ENCODE peak calls at places on chromosomes 3 and 15, in four cellular contexts. One of them, this sample, is unnamed.

GRCh38 chr15:37135225-37135624 is 34.9 kb upstream of the MEIS2 start:
- DNase-seq in adrenal gland: no peak
- DNase-seq in islet precursor cell: peak; percentile 57
- DNase-seq in GM23338: peak; percentile 71
- DNase-seq in this sample: no peak

GRCh38 chr3:110234831-110235230 is 836.8 kb upstream of the NECTIN3 start:
- DNase-seq in adrenal gland: no peak
- DNase-seq in islet precursor cell: no peak
- DNase-seq in GM23338: no peak
- DNase-seq in this sample: no peak

GRCh38 chr15:33831646-33832045 is 136.7 kb upstream of the CHRM5 start:
- DNase-seq in adrenal gland: no peak
- DNase-seq in islet precursor cell: no peak
- DNase-seq in GM23338: no peak
- DNase-seq in this sample: no peak

GRCh38 chr3:169914321-169914720 is 2.9 kb downstream of the SAMD7 start:
- DNase-seq in adrenal gland: peak; percentile 21
- DNase-seq in islet precursor cell: no peak
- DNase-seq in GM23338: no peak
- DNase-seq in this sample: no peak

GRCh38 chr15:51853987-51854386 is 24.5 kb downstream of the TMOD3 start:
- DNase-seq in adrenal gland: no peak
- DNase-seq in islet precursor cell: no peak
- DNase-seq in GM23338: no peak
- DNase-seq in this sample: no peak

GRCh38 chr3:24829011-24829581 is 334.4 kb upstream of the THRB start:
- DNase-seq in adrenal gland: peak; percentile 30
- DNase-seq in islet precursor cell: peak; percentile 81
- DNase-seq in GM23338: peak; percentile 72
- DNase-seq in this sample: peak; percentile 34

GRCh38 chr3:12946134-12946533 is 104.8 kb upstream of the RPL32 start:
- DNase-seq in adrenal gland: no peak
- DNase-seq in islet precursor cell: no peak
- DNase-seq in GM23338: no peak
- DNase-seq in this sample: no peak

GRCh38 chr3:160130950-160131349 is 94.3 kb upstream of the C3orf80 start:
- DNase-seq in adrenal gland: no peak
- DNase-seq in islet precursor cell: no peak
- DNase-seq in GM23338: no peak
- DNase-seq in this sample: no peak

GRCh38 chr3:194485876-194486539 is 794 bp downstream of the ATP13A3 start:
- DNase-seq in adrenal gland: peak; percentile 56
- DNase-seq in islet precursor cell: peak; percentile 67
- DNase-seq in GM23338: peak; percentile 34
- DNase-seq in this sample: peak; percentile 28

GRCh38 chr3:120526011-120526870 is 69.9 kb upstream of the NDUFB4 start:
- DNase-seq in adrenal gland: peak; percentile 39
- DNase-seq in islet precursor cell: no peak
- DNase-seq in GM23338: no peak
- DNase-seq in this sample: no peak

GRCh38 chr3:34276342-34276741 is 477.9 kb downstream of the PDCD6IP start:
- DNase-seq in adrenal gland: no peak
- DNase-seq in islet precursor cell: no peak
- DNase-seq in GM23338: no peak
- DNase-seq in this sample: no peak

GRCh38 chr3:5160926-5161858 is 26.3 kb upstream of the EDEM1 start:
- DNase-seq in adrenal gland: no peak
- DNase-seq in islet precursor cell: no peak
- DNase-seq in GM23338: peak; percentile 16
- DNase-seq in this sample: no peak

GRCh38 chr15:85333132-85333831 is 47.1 kb upstream of the AKAP13 start:
- DNase-seq in adrenal gland: no peak
- DNase-seq in islet precursor cell: peak; percentile 71
- DNase-seq in GM23338: no peak
- DNase-seq in this sample: no peak

GRCh38 chr3:59726279-59726678 is 676.5 kb upstream of the CFAP20DC start:
- DNase-seq in adrenal gland: no peak
- DNase-seq in islet precursor cell: no peak
- DNase-seq in GM23338: no peak
- DNase-seq in this sample: no peak

GRCh38 chr3:66037330-66037985 is 1.3 kb downstream of the MAGI1 start:
- DNase-seq in adrenal gland: peak; percentile 69
- DNase-seq in islet precursor cell: peak; percentile 89
- DNase-seq in GM23338: peak; percentile 86
- DNase-seq in this sample: peak; percentile 68

GRCh38 chr3:183253364-183253960 is 409 bp downstream of the B3GNT5 start:
- DNase-seq in adrenal gland: peak; percentile 74
- DNase-seq in islet precursor cell: peak; percentile 68
- DNase-seq in GM23338: no peak
- DNase-seq in this sample: peak; percentile 80

GRCh38 chr3:33134026-33134625 is 20.3 kb downstream of the CRTAP start:
- DNase-seq in adrenal gland: no peak
- DNase-seq in islet precursor cell: no peak
- DNase-seq in GM23338: no peak
- DNase-seq in this sample: no peak

GRCh38 chr3:167884481-167884880 is 149.0 kb downstream of the SERPINI1 start:
- DNase-seq in adrenal gland: no peak
- DNase-seq in islet precursor cell: no peak
- DNase-seq in GM23338: no peak
- DNase-seq in this sample: no peak

GRCh38 chr3:198071602-198072285 is 111.7 kb downstream of the LMLN start:
- DNase-seq in adrenal gland: no peak
- DNase-seq in islet precursor cell: peak; percentile 97
- DNase-seq in GM23338: peak; percentile 72
- DNase-seq in this sample: no peak

GRCh38 chr15:100889359-100890058 is 9.9 kb downstream of the ALDH1A3 start:
- DNase-seq in adrenal gland: no peak
- DNase-seq in islet precursor cell: peak; percentile 96
- DNase-seq in GM23338: peak; percentile 41
- DNase-seq in this sample: peak; percentile 56

GRCh38 chr3:67154429-67154828 is 156.3 kb downstream of the KBTBD8 start:
- DNase-seq in adrenal gland: no peak
- DNase-seq in islet precursor cell: peak; percentile 54
- DNase-seq in GM23338: peak; percentile 40
- DNase-seq in this sample: no peak

GRCh38 chr3:29285356-29286070 is 4.6 kb downstream of the RBMS3 start:
- DNase-seq in adrenal gland: no peak
- DNase-seq in islet precursor cell: no peak
- DNase-seq in GM23338: no peak
- DNase-seq in this sample: no peak

GRCh38 chr3:33440328-33440577 is at the start of gene UBP1:
- DNase-seq in adrenal gland: peak; percentile 99
- DNase-seq in islet precursor cell: no peak
- DNase-seq in GM23338: no peak
- DNase-seq in this sample: no peak

GRCh38 chr15:38054488-38054887 is 120.0 kb downstream of the TMCO5A start:
- DNase-seq in adrenal gland: no peak
- DNase-seq in islet precursor cell: no peak
- DNase-seq in GM23338: no peak
- DNase-seq in this sample: no peak

GRCh38 chr3:63048365-63048764 is 173.1 kb upstream of the CADPS start:
- DNase-seq in adrenal gland: no peak
- DNase-seq in islet precursor cell: no peak
- DNase-seq in GM23338: no peak
- DNase-seq in this sample: no peak

GRCh38 chr3:196969001-196969659 is 497 bp upstream of the PIGZ start:
- DNase-seq in adrenal gland: no peak
- DNase-seq in islet precursor cell: peak; percentile 52
- DNase-seq in GM23338: peak; percentile 43
- DNase-seq in this sample: no peak

GRCh38 chr15:38682363-38682762 is 117.7 kb upstream of the RASGRP1 start:
- DNase-seq in adrenal gland: no peak
- DNase-seq in islet precursor cell: no peak
- DNase-seq in GM23338: no peak
- DNase-seq in this sample: no peak

GRCh38 chr3:67864587-67865183 is 210.3 kb upstream of the SUCLG2 start:
- DNase-seq in adrenal gland: no peak
- DNase-seq in islet precursor cell: no peak
- DNase-seq in GM23338: no peak
- DNase-seq in this sample: no peak

GRCh38 chr3:101962055-101962454 is 112.7 kb downstream of the NFKBIZ start:
- DNase-seq in adrenal gland: no peak
- DNase-seq in islet precursor cell: no peak
- DNase-seq in GM23338: no peak
- DNase-seq in this sample: no peak

GRCh38 chr3:108462899-108463298 is 47.5 kb downstream of the MYH15 start:
- DNase-seq in adrenal gland: no peak
- DNase-seq in islet precursor cell: no peak
- DNase-seq in GM23338: no peak
- DNase-seq in this sample: no peak

GRCh38 chr15:63173116-63173470 is 15.8 kb upstream of the RPS27L start:
- DNase-seq in adrenal gland: no peak
- DNase-seq in islet precursor cell: no peak
- DNase-seq in GM23338: no peak
- DNase-seq in this sample: no peak

GRCh38 chr15:65083262-65083701 is 6.7 kb downstream of the KBTBD13 start:
- DNase-seq in adrenal gland: no peak
- DNase-seq in islet precursor cell: peak; percentile 70
- DNase-seq in GM23338: peak; percentile 75
- DNase-seq in this sample: no peak

GRCh38 chr15:90481023-90481422 is 48.7 kb upstream of the CRTC3 start:
- DNase-seq in adrenal gland: no peak
- DNase-seq in islet precursor cell: no peak
- DNase-seq in GM23338: no peak
- DNase-seq in this sample: no peak